ENCODE peak calls at places on chromosomes 7 and 10, in ten cellular contexts. W is non-pigmented ciliary epithelial cell; F is NCI-H1092; K is NCI-H2029 treated with DMSO at 0.1 percent for 48 hours; Y is mucosa of descending colon; I is astrocyte of the cerebellum; D is activated T-cell treated with anti-CD3 and anti-CD28 coated beads for 1 hour; A is Daoy; V is iris pigment epithelial cell; C is activated effector memory CD4-positive, alpha-beta T cell treated with anti-CD3 and anti-CD28 coated beads, Interleukin-2, amount 50 U/mL, for 16 hours. M is an unnamed sample.

GRCh38 chr10:68665841-68666240 is 55.2 kb upstream of the CCAR1 start:
- DNase-seq in I (peak), K (no peak), D (no peak), F (no peak), W (peak), C (no peak), Y (no peak), A (peak), V (peak), M (no peak)

GRCh38 chr7:151046603-151047573 is 1.4 kb upstream of the ASIC3 start:
- DNase-seq in I (no peak), D (no peak), Y (no peak), W (no peak), C (no peak), V (no peak), K (no peak), F (no peak), A (peak), M (no peak)

GRCh38 chr10:18290651-18291313 is 150.6 kb downstream of the CACNB2 start:
- DNase-seq in C (no peak), Y (no peak), D (no peak), F (no peak), I (no peak), A (no peak), W (no peak), V (no peak), K (no peak), M (no peak)

GRCh38 chr10:56623064-56623463 is 262.0 kb upstream of the ZWINT start:
- DNase-seq in A (no peak), V (no peak), C (no peak), F (no peak), W (no peak), D (no peak), Y (no peak), I (no peak), K (no peak), M (no peak)

GRCh38 chr7:26618898-26619297 is 245.5 kb downstream of the SKAP2 start:
- DNase-seq in K (no peak), F (no peak), D (no peak), C (no peak), I (no peak), A (no peak), W (no peak), V (no peak), Y (no peak), M (no peak)

GRCh38 chr10:131198843-131199242 is 112.7 kb downstream of the TCERG1L start:
- DNase-seq in W (no peak), F (no peak), V (no peak), I (no peak), A (no peak), K (no peak), Y (no peak), C (peak), D (no peak), M (peak)

GRCh38 chr7:149773446-149774236 is at the start of gene ZNF467:
- DNase-seq in I (no peak), C (peak), K (peak), Y (peak), W (no peak), A (peak), D (peak), V (peak), F (no peak), M (peak)

GRCh38 chr10:100009283-100009792 is 409 bp downstream of the DNMBP start:
- DNase-seq in D (peak), K (no peak), A (no peak), I (no peak), C (no peak), W (no peak), V (peak), Y (no peak), F (peak), M (peak)

GRCh38 chr10:18328941-18329340 is 188.7 kb downstream of the CACNB2 start:
- DNase-seq in A (no peak), V (no peak), C (no peak), I (no peak), D (no peak), F (no peak), W (no peak), K (no peak), Y (no peak), M (no peak)

GRCh38 chr10:100847440-100847839 is 65.3 kb upstream of the SLF2 start:
- DNase-seq in Y (no peak), I (no peak), W (no peak), V (peak), F (no peak), D (no peak), A (peak), K (no peak), C (peak), M (no peak)

GRCh38 chr10:106508920-106509319 is 655.6 kb downstream of the SORCS1 start:
- DNase-seq in F (no peak), Y (no peak), C (no peak), A (no peak), I (no peak), V (peak), K (no peak), D (no peak), W (no peak), M (no peak)

GRCh38 chr7:150351587-150352194 is 10.3 kb upstream of the RARRES2 start:
- DNase-seq in A (no peak), K (no peak), W (no peak), V (peak), D (no peak), F (no peak), I (no peak), C (no peak), Y (no peak), M (no peak)

GRCh38 chr7:147279951-147280350 is 1163.3 kb downstream of the CNTNAP2 start:
- DNase-seq in D (no peak), A (no peak), V (no peak), W (no peak), Y (no peak), K (peak), C (no peak), F (peak), I (no peak), M (no peak)

GRCh38 chr7:4102231-4102841 is 579.8 kb upstream of the FOXK1 start:
- DNase-seq in V (no peak), C (no peak), W (no peak), A (peak), I (no peak), K (no peak), D (no peak), Y (no peak), F (no peak), M (peak)

GRCh38 chr7:110693348-110693747 is 397.6 kb upstream of the LRRN3 start:
- DNase-seq in F (no peak), W (no peak), Y (no peak), D (no peak), I (no peak), A (no peak), V (no peak), C (no peak), K (no peak), M (no peak)

GRCh38 chr10:125169915-125170314 is 9.6 kb upstream of the CTBP2 start:
- DNase-seq in W (no peak), F (no peak), C (no peak), Y (no peak), D (no peak), K (no peak), I (no peak), A (no peak), V (no peak), M (no peak)

GRCh38 chr7:123916240-123916724 is 8.8 kb upstream of the SPAM1 start:
- DNase-seq in A (peak), F (no peak), V (peak), I (no peak), K (no peak), C (no peak), W (no peak), Y (no peak), D (no peak), M (no peak)

GRCh38 chr7:85602196-85602595 is 415.3 kb upstream of the SEMA3D start:
- DNase-seq in F (peak), A (no peak), Y (no peak), K (no peak), D (no peak), C (no peak), W (no peak), V (peak), I (peak), M (no peak)

GRCh38 chr7:65902306-65902705 is 29.4 kb downstream of the VKORC1L1 start:
- DNase-seq in A (no peak), K (no peak), V (no peak), F (no peak), W (no peak), D (no peak), Y (no peak), C (no peak), I (no peak), M (no peak)

GRCh38 chr10:100636848-100637553 is 101.3 kb downstream of the HIF1AN start:
- DNase-seq in D (no peak), F (no peak), Y (no peak), A (no peak), V (no peak), W (no peak), K (peak), I (no peak), C (no peak), M (no peak)

GRCh38 chr7:127447326-127447945 is 54.9 kb upstream of the ZNF800 start:
- DNase-seq in D (peak), W (no peak), Y (peak), F (peak), V (peak), I (no peak), C (peak), A (peak), K (no peak), M (peak)

GRCh38 chr10:130464426-130464825 is 328.2 kb downstream of the GLRX3 start:
- DNase-seq in K (no peak), D (no peak), C (peak), Y (no peak), F (no peak), V (no peak), A (no peak), I (no peak), W (no peak), M (no peak)

GRCh38 chr7:66306243-66306642 is 101.1 kb downstream of the TPST1 start:
- DNase-seq in A (no peak), K (no peak), D (no peak), C (no peak), W (no peak), I (no peak), F (no peak), V (peak), Y (no peak), M (no peak)